ENCODE peak calls at places on chromosomes 3 and 15, in ten cellular contexts. G is stimulated activated CD8-positive, alpha-beta memory T cell treated with anti-CD3 and anti-CD28 coated beads, Interleukin-7, amount 100 ng/mL, for 24 hours; U is activated CD8-positive, alpha-beta memory T cell treated with anti-CD3 and anti-CD28 coated beads, Interleukin-2, amount 50 U/mL, for 48 hours; E is esophagus squamous epithelium; B is GM23248; N is RPMI8226; Y is mesendoderm; L is HuH-7; Q is colonic mucosa; R is NCI-H1436. V is an unnamed sample.
A peak's percentile ranks its signal among the peaks of the same experiment; 100 is the strongest.

GRCh38 chr3:14124223-14124614 is 451 bp downstream of the CHCHD4 start:
- DNase-seq in G (peak; percentile 48), U (peak; percentile 75), E (no peak), B (peak; percentile 58), N (peak; percentile 84), Y (peak; percentile 66), L (peak; percentile 81), Q (peak; percentile 80), R (no peak), V (peak; percentile 71)

GRCh38 chr3:143975549-143976152 is 4.0 kb downstream of the DIPK2A start:
- DNase-seq in G (no peak), U (no peak), E (no peak), B (peak; percentile 72), N (peak; percentile 56), Y (peak; percentile 29), L (no peak), Q (no peak), R (peak; percentile 26), V (no peak)

GRCh38 chr3:88997276-88997675 is 110.1 kb upstream of the EPHA3 start:
- DNase-seq in G (no peak), U (no peak), E (no peak), B (no peak), N (no peak), Y (no peak), L (no peak), Q (no peak), R (no peak), V (no peak)

GRCh38 chr3:100777271-100777670 is 68.0 kb downstream of the TFG start:
- DNase-seq in G (no peak), U (no peak), E (no peak), B (peak; percentile 83), N (no peak), Y (no peak), L (no peak), Q (no peak), R (no peak), V (no peak)

GRCh38 chr3:23071758-23072157 is 131.4 kb upstream of the UBE2E2 start:
- DNase-seq in G (no peak), U (no peak), E (no peak), B (no peak), N (no peak), Y (no peak), L (no peak), Q (no peak), R (no peak), V (no peak)

GRCh38 chr3:28301607-28302158 is 46.8 kb upstream of the ZCWPW2 start:
- DNase-seq in G (no peak), U (no peak), E (no peak), B (no peak), N (no peak), Y (no peak), L (no peak), Q (no peak), R (no peak), V (no peak)

GRCh38 chr3:47715928-47716327 is 65.8 kb downstream of the SMARCC1 start:
- DNase-seq in G (no peak), U (no peak), E (no peak), B (peak; percentile 66), N (no peak), Y (no peak), L (no peak), Q (no peak), R (no peak), V (no peak)

GRCh38 chr15:70188286-70188685 is 90.6 kb upstream of the TLE3 start:
- DNase-seq in G (no peak), U (no peak), E (no peak), B (no peak), N (no peak), Y (no peak), L (no peak), Q (no peak), R (no peak), V (no peak)

GRCh38 chr3:196268270-196269163 is 19.0 kb downstream of the PCYT1A start:
- DNase-seq in G (no peak), U (peak; percentile 43), E (no peak), B (peak; percentile 86), N (peak; percentile 72), Y (peak; percentile 92), L (no peak), Q (no peak), R (no peak), V (no peak)

GRCh38 chr3:67509471-67510075 is 144.8 kb downstream of the SUCLG2 start:
- DNase-seq in G (no peak), U (no peak), E (no peak), B (peak; percentile 52), N (no peak), Y (no peak), L (no peak), Q (no peak), R (no peak), V (no peak)

GRCh38 chr3:18648868-18649450 is 223.8 kb upstream of the SATB1 start:
- DNase-seq in G (no peak), U (peak; percentile 58), E (no peak), B (no peak), N (no peak), Y (no peak), L (no peak), Q (no peak), R (no peak), V (no peak)

GRCh38 chr15:38624248-38625214 is 59.9 kb upstream of the RASGRP1 start:
- DNase-seq in G (no peak), U (no peak), E (no peak), B (peak; percentile 10), N (no peak), Y (no peak), L (no peak), Q (no peak), R (no peak), V (no peak)

GRCh38 chr3:148957586-148957985 is 33.8 kb upstream of the GYG1 start:
- DNase-seq in G (no peak), U (no peak), E (no peak), B (peak; percentile 12), N (peak; percentile 32), Y (peak; percentile 88), L (peak; percentile 12), Q (no peak), R (peak; percentile 6), V (no peak)

GRCh38 chr3:152269423-152270144 is 855 bp downstream of the MBNL1 start:
- DNase-seq in G (no peak), U (no peak), E (no peak), B (peak; percentile 89), N (peak; percentile 70), Y (peak; percentile 37), L (no peak), Q (peak; percentile 76), R (peak; percentile 49), V (peak; percentile 24)

GRCh38 chr3:39118079-39118478 is 10.6 kb downstream of the TTC21A start:
- DNase-seq in G (no peak), U (no peak), E (no peak), B (no peak), N (peak; percentile 78), Y (no peak), L (no peak), Q (no peak), R (no peak), V (no peak)

GRCh38 chr3:149247929-149248691 is 26.5 kb upstream of the CP start:
- DNase-seq in G (no peak), U (no peak), E (no peak), B (peak; percentile 11), N (no peak), Y (peak; percentile 46), L (no peak), Q (no peak), R (no peak), V (no peak)

GRCh38 chr3:188185717-188186236 is 31.8 kb downstream of the LPP start:
- DNase-seq in G (no peak), U (no peak), E (no peak), B (no peak), N (no peak), Y (peak; percentile 55), L (no peak), Q (peak; percentile 50), R (no peak), V (no peak)

GRCh38 chr3:194296832-194297666 is 54.1 kb downstream of the CPN2 start:
- DNase-seq in G (no peak), U (no peak), E (no peak), B (peak; percentile 32), N (no peak), Y (peak; percentile 94), L (peak; percentile 81), Q (no peak), R (no peak), V (peak; percentile 45)

GRCh38 chr3:105868450-105868744 is 415 bp downstream of the CBLB start:
- DNase-seq in G (no peak), U (peak; percentile 71), E (no peak), B (peak; percentile 81), N (no peak), Y (peak; percentile 75), L (peak; percentile 57), Q (peak; percentile 59), R (peak; percentile 14), V (peak; percentile 21)

V was measured in dorsolateral prefrontal cortex.